ENCODE peak calls at places on chromosomes 7 and 10, in four cellular contexts. D, M, F and I are unnamed samples.

GRCh38 chr7:137696376-137696775 is 150.4 kb downstream of the DGKI start:
- DNase-seq in D (no peak), M (no peak), F (no peak), I (no peak)

GRCh38 chr7:54242776-54243175 is 299.4 kb upstream of the VSTM2A start:
- DNase-seq in D (no peak), M (no peak), F (no peak), I (no peak)

GRCh38 chr7:156918642-156919041 is 25.7 kb upstream of the LMBR1 start:
- DNase-seq in D (no peak), M (no peak), F (no peak), I (no peak)

GRCh38 chr7:134625571-134625970 is 21.1 kb upstream of the BPGM start:
- DNase-seq in D (no peak), M (no peak), F (no peak), I (no peak)

GRCh38 chr10:8719971-8720370 is 665.5 kb downstream of the GATA3 start:
- DNase-seq in D (no peak), M (no peak), F (no peak), I (no peak)

GRCh38 chr10:26697922-26698608 is 564 bp downstream of the PDSS1 start:
- DNase-seq in D (no peak), M (no peak), F (peak), I (peak)

GRCh38 chr10:125451319-125451718 is 231.6 kb downstream of the TEX36 start:
- DNase-seq in D (no peak), M (no peak), F (no peak), I (no peak)

GRCh38 chr7:142795339-142795863 is 24.6 kb downstream of the PRSS2 start:
- DNase-seq in D (no peak), M (no peak), F (no peak), I (no peak)

GRCh38 chr10:20040012-20040411 is 223.8 kb downstream of the PLXDC2 start:
- DNase-seq in D (no peak), M (no peak), F (no peak), I (no peak)

GRCh38 chr7:18354108-18354507 is 141.4 kb upstream of the HDAC9 start:
- DNase-seq in D (no peak), M (no peak), F (no peak), I (no peak)

GRCh38 chr7:378041-378420 is 88.1 kb downstream of the FOXL3 start:
- DNase-seq in D (no peak), M (no peak), F (no peak), I (no peak)

GRCh38 chr10:70563230-70563629 is 39.3 kb downstream of the PRF1 start:
- DNase-seq in D (no peak), M (no peak), F (no peak), I (no peak)

GRCh38 chr10:69337312-69338132 is 59.2 kb downstream of the HK1 start:
- DNase-seq in D (no peak), M (no peak), F (no peak), I (no peak)

GRCh38 chr10:110455440-110455839 is 42.3 kb upstream of the DUSP5 start:
- DNase-seq in D (no peak), M (no peak), F (no peak), I (no peak)

GRCh38 chr10:60728056-60728455 is 50.2 kb upstream of the CDK1 start:
- DNase-seq in D (no peak), M (no peak), F (no peak), I (no peak)

GRCh38 chr7:157397036-157397720 is 60.4 kb downstream of the DNAJB6 start:
- DNase-seq in D (no peak), M (no peak), F (no peak), I (no peak)

GRCh38 chr7:37031571-37032257 is 307.4 kb upstream of the AOAH start:
- DNase-seq in D (no peak), M (peak), F (peak), I (peak)

GRCh38 chr10:25101466-25101865 is 73.3 kb upstream of the GPR158 start:
- DNase-seq in D (no peak), M (no peak), F (no peak), I (no peak)
- TF ChIP-seq FOXK2 in D (no peak), M (no peak), F (no peak), I (no peak)

GRCh38 chr7:70568674-70569334 is 563.1 kb upstream of the GALNT17 start:
- DNase-seq in D (no peak), M (no peak), F (no peak), I (no peak)
- TF ChIP-seq TARDBP in D (no peak), M (no peak), F (no peak), I (no peak)

DNA sequence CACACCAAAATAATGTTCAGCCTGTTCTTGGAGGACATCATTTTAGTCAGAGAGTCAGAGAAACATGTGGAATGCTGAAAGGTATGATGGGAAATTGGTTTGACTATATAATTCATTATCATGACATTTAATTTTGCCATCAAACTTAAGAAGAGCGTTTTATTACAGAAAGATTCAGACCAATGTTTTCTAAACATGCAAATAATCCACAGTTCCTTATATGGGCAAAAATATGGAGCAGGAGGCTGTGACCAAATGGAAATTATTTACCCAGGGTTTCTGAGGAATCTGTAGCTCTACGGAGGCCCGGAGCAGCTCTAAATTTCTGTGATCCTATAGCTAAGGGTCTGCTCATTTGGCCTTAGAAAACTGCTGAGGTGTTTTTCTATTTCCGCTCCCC is 33.2 kb downstream of the LAMB4 start:
- DNase-seq in D (no peak), M (no peak), F (no peak), I (no peak)
- TF ChIP-seq FOXK2 in D (no peak), M (no peak), F (no peak), I (no peak)

GRCh38 chr10:101552445-101552844 is 35.6 kb downstream of the POLL start:
- DNase-seq in D (no peak), M (no peak), F (no peak), I (no peak)

GRCh38 chr10:101545898-101546297 is 42.2 kb downstream of the POLL start:
- DNase-seq in D (no peak), M (no peak), F (peak), I (no peak)

GRCh38 chr10:101550965-101551364 is 37.1 kb downstream of the POLL start:
- DNase-seq in D (no peak), M (no peak), F (no peak), I (no peak)
- TF ChIP-seq TARDBP in D (no peak), M (no peak), F (no peak), I (no peak)